ENCODE peak calls at places on chromosomes 12 and 14, in four cellular contexts. D is HepG2, H is K562, A is GM12878. E is an unnamed sample.

GRCh38 chr12:67921286-67921685 is 68.0 kb upstream of the IFNG-AS1 start:
- DNase-seq in A (no peak), D (no peak), H (no peak), E (no peak)

GRCh38 chr14:101125719-101126375 is 222.3 kb upstream of the RTL1 start:
- DNase-seq in D (no peak), H (no peak), A (no peak), E (no peak)

GRCh38 chr14:104818714-104819161 is 17.8 kb downstream of the ZBTB42 start:
- DNase-seq in A (no peak), H (no peak), D (no peak), E (no peak)

GRCh38 chr14:24080888-24081738 is 9.8 kb downstream of the CPNE6 start:
- DNase-seq in H (peak), D (peak), A (no peak), E (peak)

GRCh38 chr14:103504991-103505565 is 17.6 kb downstream of the CKB start:
- DNase-seq in D (no peak), A (no peak), H (no peak), E (no peak)

GRCh38 chr12:6703631-6704030 is 3.0 kb upstream of the PIANP start:
- DNase-seq in D (peak), A (no peak), H (peak), E (no peak)

GRCh38 chr12:122422769-122423257 is 344 bp upstream of the CLIP1 start:
- DNase-seq in H (no peak), A (no peak), D (peak), E (no peak)

GRCh38 chr12:76636141-76636692 is 76.6 kb upstream of the OSBPL8 start:
- DNase-seq in H (peak), D (no peak), A (no peak), E (no peak)

GRCh38 chr12:57224973-57225679 is 4.4 kb upstream of the SHMT2 start:
- DNase-seq in D (no peak), H (no peak), A (no peak), E (no peak)

GRCh38 chr14:68593806-68594536 is 198.9 kb downstream of the ZFP36L1 start:
- DNase-seq in D (peak), H (no peak), A (no peak), E (no peak)

GRCh38 chr12:117180790-117181467 is 9.3 kb downstream of the FBXO21 start:
- DNase-seq in A (no peak), H (no peak), D (no peak), E (no peak)

GRCh38 chr14:29548948-29549370 is 378.7 kb downstream of the PRKD1 start:
- DNase-seq in H (peak), A (peak), D (peak), E (peak)

GRCh38 chr12:14185441-14186192 is 179.9 kb upstream of the ATF7IP start:
- DNase-seq in D (peak), H (peak), A (no peak), E (peak)

GRCh38 chr14:105476937-105477658 is 2.5 kb downstream of the CRIP2 start:
- DNase-seq in D (no peak), A (no peak), H (no peak), E (no peak)

GRCh38 chr14:68395585-68395984 is 397.3 kb downstream of the ZFP36L1 start:
- DNase-seq in A (no peak), D (no peak), H (no peak), E (no peak)

GRCh38 chr14:52015411-52016030 is 26.2 kb downstream of the RTRAF start:
- DNase-seq in D (peak), H (no peak), A (no peak), E (peak)

GRCh38 chr12:70853326-70853725 is 67.2 kb downstream of the PTPRR start:
- DNase-seq in H (no peak), A (no peak), D (peak), E (no peak)

GRCh38 chr12:7638064-7638763 is 27.5 kb downstream of the APOBEC1 start:
- DNase-seq in H (no peak), A (no peak), D (no peak), E (no peak)

GRCh38 chr14:89179891-89180404 is 237.1 kb downstream of the FOXN3 start:
- DNase-seq in H (no peak), A (no peak), D (no peak), E (no peak)

GRCh38 chr12:49903700-49904423 is at the start of gene FAIM2:
- DNase-seq in A (no peak), D (no peak), H (peak), E (no peak)

DNA sequence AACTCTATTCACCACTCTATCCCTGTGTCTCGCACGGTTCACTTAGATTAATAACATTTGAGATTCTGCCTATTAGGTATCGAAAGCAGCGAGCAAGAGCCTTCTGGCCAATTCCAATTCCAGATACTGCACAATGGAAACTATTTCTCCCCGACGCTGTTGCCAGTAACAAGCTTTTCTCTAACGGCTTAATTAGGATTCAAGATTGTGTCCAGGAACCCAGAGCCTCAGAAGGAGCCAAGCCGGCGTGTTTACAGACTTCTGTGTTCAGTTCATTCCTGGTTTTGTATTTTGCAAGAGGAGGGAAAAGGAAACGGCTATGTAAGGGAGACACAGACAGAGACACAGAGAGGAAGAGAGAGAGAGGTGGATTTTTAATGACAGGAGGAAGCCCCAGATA is 185.6 kb downstream of the DICER1 start:
- DNase-seq in A (no peak), H (no peak), D (no peak), E (no peak)
- TF ChIP-seq FOXM1 in A (no peak), H (no peak), D (no peak), E (no peak)

GRCh38 chr12:124906606-124907261 is 7.7 kb downstream of the UBC start:
- DNase-seq in H (peak), A (peak), D (peak), E (peak)
- TF ChIP-seq FOXK2 in H (peak), A (peak), D (peak), E (peak)

GRCh38 chr12:120257041-120257821 is 8.3 kb downstream of the PXN start:
- DNase-seq in A (no peak), D (no peak), H (no peak), E (no peak)
- TF ChIP-seq FOXM1 in A (no peak), D (no peak), H (no peak), E (no peak)

GRCh38 chr14:56798447-56799326 is 11.6 kb downstream of the OTX2 start:
- DNase-seq in H (no peak), D (no peak), A (no peak), E (no peak)
- TF ChIP-seq FOXK2 in H (no peak), D (no peak), A (no peak), E (no peak)

DNA sequence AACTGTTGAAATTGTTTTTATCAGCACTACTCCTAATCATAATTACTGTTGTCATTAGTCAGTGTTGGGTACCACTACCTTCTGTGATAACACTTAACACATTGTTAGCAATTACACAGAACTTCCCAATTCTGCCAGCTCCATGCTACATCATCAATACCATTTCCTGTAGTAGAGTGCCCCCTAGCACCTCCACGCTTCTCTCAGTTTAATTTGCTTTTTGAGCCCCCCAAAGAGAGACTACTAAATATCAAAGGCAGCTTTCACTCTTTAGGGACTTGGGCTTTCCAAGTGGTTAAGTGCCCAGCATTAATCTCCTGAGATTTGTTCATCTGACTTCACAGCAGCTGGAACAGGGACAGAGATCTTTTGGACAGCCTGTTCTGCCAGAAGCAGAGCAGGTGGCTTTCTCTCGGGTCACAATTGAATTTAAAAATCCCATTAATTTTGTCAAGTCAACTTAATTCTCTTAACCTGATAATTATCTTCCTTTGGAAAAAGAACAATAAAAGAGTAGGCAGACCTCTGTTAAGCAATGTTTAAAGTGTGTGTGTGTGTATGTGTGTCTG is 954.9 kb downstream of the DIO2 start:
- DNase-seq in D (no peak), A (no peak), H (no peak), E (no peak)
- TF ChIP-seq FOXM1 in D (no peak), A (no peak), H (no peak), E (no peak)

GRCh38 chr12:31324845-31325523 is 966 bp downstream of the SINHCAF start:
- DNase-seq in D (no peak), A (no peak), H (peak), E (peak)
- TF ChIP-seq FOXK2 in D (no peak), A (no peak), H (no peak), E (no peak)

E was measured in HEK293T.